ENCODE peak calls at places on chromosomes 13 and 19, in ten cellular contexts. One of them, this sample, is unnamed.
A peak's percentile ranks its signal among the peaks of the same experiment; 100 is the strongest.

GRCh38 chr19:35000647-35001501 is 751 bp downstream of the GRAMD1A start:
- DNase-seq in Peyer's patch: peak; percentile 63
- DNase-seq in transverse colon: peak; percentile 53
- DNase-seq in IMR-90: peak; percentile 50
- DNase-seq in uterus: no peak
- DNase-seq in heart left ventricle: no peak
- DNase-seq in suprapubic skin: no peak
- DNase-seq in endothelial cell of umbilical vein: peak; percentile 43
- DNase-seq in stomach: no peak
- DNase-seq in vagina: no peak
- DNase-seq in this sample: peak; percentile 33

GRCh38 chr13:37636701-37637100 is 38.1 kb upstream of the POSTN start:
- DNase-seq in Peyer's patch: no peak
- DNase-seq in transverse colon: no peak
- DNase-seq in IMR-90: no peak
- DNase-seq in uterus: no peak
- DNase-seq in heart left ventricle: no peak
- DNase-seq in suprapubic skin: no peak
- DNase-seq in endothelial cell of umbilical vein: no peak
- DNase-seq in stomach: no peak
- DNase-seq in vagina: no peak
- DNase-seq in this sample: no peak

GRCh38 chr13:46121033-46121432 is 16.2 kb upstream of the CPB2 start:
- DNase-seq in Peyer's patch: no peak
- DNase-seq in transverse colon: no peak
- DNase-seq in IMR-90: no peak
- DNase-seq in uterus: no peak
- DNase-seq in heart left ventricle: no peak
- DNase-seq in suprapubic skin: no peak
- DNase-seq in endothelial cell of umbilical vein: no peak
- DNase-seq in stomach: no peak
- DNase-seq in vagina: no peak
- DNase-seq in this sample: no peak

GRCh38 chr19:7874080-7874856 is at the start of gene PRR36:
- DNase-seq in Peyer's patch: peak; percentile 51
- DNase-seq in transverse colon: no peak
- DNase-seq in IMR-90: no peak
- DNase-seq in uterus: no peak
- DNase-seq in heart left ventricle: no peak
- DNase-seq in suprapubic skin: no peak
- DNase-seq in endothelial cell of umbilical vein: peak; percentile 35
- DNase-seq in stomach: peak; percentile 72
- DNase-seq in vagina: no peak
- DNase-seq in this sample: no peak

GRCh38 chr19:47573076-47574026 is at the start of gene ZNF541:
- DNase-seq in Peyer's patch: peak; percentile 59
- DNase-seq in transverse colon: peak; percentile 61
- DNase-seq in IMR-90: peak; percentile 12
- DNase-seq in uterus: peak; percentile 31
- DNase-seq in heart left ventricle: peak; percentile 85
- DNase-seq in suprapubic skin: peak; percentile 87
- DNase-seq in endothelial cell of umbilical vein: peak; percentile 40
- DNase-seq in stomach: peak; percentile 61
- DNase-seq in vagina: no peak
- DNase-seq in this sample: peak; percentile 64

GRCh38 chr13:20161275-20161950 is 561 bp upstream of the GJA3 start:
- DNase-seq in Peyer's patch: no peak
- DNase-seq in transverse colon: peak; percentile 39
- DNase-seq in IMR-90: no peak
- DNase-seq in uterus: no peak
- DNase-seq in heart left ventricle: no peak
- DNase-seq in suprapubic skin: no peak
- DNase-seq in endothelial cell of umbilical vein: no peak
- DNase-seq in stomach: no peak
- DNase-seq in vagina: peak; percentile 52
- DNase-seq in this sample: no peak

GRCh38 chr19:56189785-56190184 is 7.8 kb downstream of the ZSCAN5B start:
- DNase-seq in Peyer's patch: no peak
- DNase-seq in transverse colon: no peak
- DNase-seq in IMR-90: no peak
- DNase-seq in uterus: no peak
- DNase-seq in heart left ventricle: no peak
- DNase-seq in suprapubic skin: no peak
- DNase-seq in endothelial cell of umbilical vein: no peak
- DNase-seq in stomach: no peak
- DNase-seq in vagina: no peak
- DNase-seq in this sample: peak; percentile 14

GRCh38 chr19:29836409-29836825 is 24.6 kb downstream of the CCNE1 start:
- DNase-seq in Peyer's patch: no peak
- DNase-seq in transverse colon: no peak
- DNase-seq in IMR-90: no peak
- DNase-seq in uterus: no peak
- DNase-seq in heart left ventricle: no peak
- DNase-seq in suprapubic skin: peak; percentile 23
- DNase-seq in endothelial cell of umbilical vein: no peak
- DNase-seq in stomach: no peak
- DNase-seq in vagina: no peak
- DNase-seq in this sample: no peak

GRCh38 chr13:112893570-112894422 is 75.2 kb upstream of the MCF2L start:
- DNase-seq in Peyer's patch: peak; percentile 70
- DNase-seq in transverse colon: peak; percentile 64
- DNase-seq in IMR-90: peak; percentile 21
- DNase-seq in uterus: no peak
- DNase-seq in heart left ventricle: peak; percentile 66
- DNase-seq in suprapubic skin: no peak
- DNase-seq in endothelial cell of umbilical vein: peak; percentile 12
- DNase-seq in stomach: peak; percentile 69
- DNase-seq in vagina: no peak
- DNase-seq in this sample: peak; percentile 30

GRCh38 chr13:27820524-27821482 is 28.5 kb downstream of the GSX1 start:
- DNase-seq in Peyer's patch: no peak
- DNase-seq in transverse colon: no peak
- DNase-seq in IMR-90: no peak
- DNase-seq in uterus: no peak
- DNase-seq in heart left ventricle: no peak
- DNase-seq in suprapubic skin: no peak
- DNase-seq in endothelial cell of umbilical vein: no peak
- DNase-seq in stomach: no peak
- DNase-seq in vagina: no peak
- DNase-seq in this sample: no peak

GRCh38 chr19:8046569-8047165 is 5.9 kb upstream of the CCL25 start:
- DNase-seq in Peyer's patch: no peak
- DNase-seq in transverse colon: no peak
- DNase-seq in IMR-90: no peak
- DNase-seq in uterus: no peak
- DNase-seq in heart left ventricle: no peak
- DNase-seq in suprapubic skin: no peak
- DNase-seq in endothelial cell of umbilical vein: no peak
- DNase-seq in stomach: no peak
- DNase-seq in vagina: no peak
- DNase-seq in this sample: no peak

GRCh38 chr13:75299913-75300862 is 181.8 kb downstream of the TBC1D4 start:
- DNase-seq in Peyer's patch: no peak
- DNase-seq in transverse colon: no peak
- DNase-seq in IMR-90: peak; percentile 46
- DNase-seq in uterus: no peak
- DNase-seq in heart left ventricle: no peak
- DNase-seq in suprapubic skin: no peak
- DNase-seq in endothelial cell of umbilical vein: no peak
- DNase-seq in stomach: no peak
- DNase-seq in vagina: no peak
- DNase-seq in this sample: no peak

GRCh38 chr19:18203863-18204393 is at the start of gene RAB3A:
- DNase-seq in Peyer's patch: peak; percentile 100
- DNase-seq in transverse colon: peak; percentile 100
- DNase-seq in IMR-90: peak; percentile 100
- DNase-seq in uterus: peak; percentile 100
- DNase-seq in heart left ventricle: peak; percentile 100
- DNase-seq in suprapubic skin: peak; percentile 100
- DNase-seq in endothelial cell of umbilical vein: peak; percentile 100
- DNase-seq in stomach: peak; percentile 100
- DNase-seq in vagina: peak; percentile 100
- DNase-seq in this sample: peak; percentile 100

GRCh38 chr19:18205180-18205915 is 1.5 kb upstream of the RAB3A start:
- DNase-seq in Peyer's patch: peak; percentile 74
- DNase-seq in transverse colon: peak; percentile 82
- DNase-seq in IMR-90: peak; percentile 89
- DNase-seq in uterus: peak; percentile 91
- DNase-seq in heart left ventricle: peak; percentile 91
- DNase-seq in suprapubic skin: peak; percentile 92
- DNase-seq in endothelial cell of umbilical vein: peak; percentile 72
- DNase-seq in stomach: peak; percentile 73
- DNase-seq in vagina: no peak
- DNase-seq in this sample: peak; percentile 64

GRCh38 chr19:18206018-18206417 is 2.2 kb upstream of the RAB3A start:
- DNase-seq in Peyer's patch: no peak
- DNase-seq in transverse colon: no peak
- DNase-seq in IMR-90: no peak
- DNase-seq in uterus: no peak
- DNase-seq in heart left ventricle: no peak
- DNase-seq in suprapubic skin: no peak
- DNase-seq in endothelial cell of umbilical vein: no peak
- DNase-seq in stomach: no peak
- DNase-seq in vagina: no peak
- DNase-seq in this sample: no peak

GRCh38 chr19:18203408-18203862 is 407 bp downstream of the RAB3A start:
- DNase-seq in Peyer's patch: no peak
- DNase-seq in transverse colon: peak; percentile 58
- DNase-seq in IMR-90: no peak
- DNase-seq in uterus: no peak
- DNase-seq in heart left ventricle: no peak
- DNase-seq in suprapubic skin: no peak
- DNase-seq in endothelial cell of umbilical vein: no peak
- DNase-seq in stomach: no peak
- DNase-seq in vagina: no peak
- DNase-seq in this sample: peak; percentile 69

DNA sequence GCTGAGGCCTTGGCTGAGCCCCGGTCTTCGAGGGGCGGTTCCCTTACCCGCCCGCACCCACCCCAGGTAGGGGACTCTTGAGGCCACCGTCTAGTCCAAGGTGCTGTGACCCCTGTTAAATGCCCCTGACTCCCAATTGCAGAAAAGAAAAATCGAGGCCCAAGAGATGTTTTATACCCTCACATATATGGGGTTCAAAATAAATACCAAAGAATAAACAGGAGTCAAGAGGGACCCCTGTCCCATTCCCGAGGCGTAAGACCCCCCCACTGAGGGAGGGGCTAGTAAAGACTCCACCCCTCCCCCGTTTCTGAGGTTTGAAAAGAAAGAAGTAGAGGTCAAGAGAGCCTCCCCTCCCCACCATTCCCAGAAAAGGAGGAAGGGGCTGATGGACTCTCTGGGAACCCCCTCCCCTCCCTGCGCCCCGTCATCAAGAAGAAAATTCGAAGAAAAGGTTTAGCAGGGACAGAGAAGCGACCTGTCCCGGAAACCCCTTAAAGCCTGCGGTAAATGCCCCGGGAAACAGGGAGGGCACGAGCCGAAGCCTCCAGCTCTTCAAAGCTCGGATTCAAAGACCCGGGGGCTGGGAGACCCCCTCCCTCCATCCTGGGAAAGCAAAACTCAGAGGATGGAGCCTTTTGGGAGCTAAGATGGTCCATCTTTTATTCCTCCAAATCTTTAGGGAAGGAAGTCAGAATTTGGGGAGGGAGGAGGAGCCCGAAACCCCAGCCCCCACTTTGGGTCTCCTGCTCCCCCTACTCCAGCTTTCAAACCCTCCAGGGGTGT is 745 bp upstream of the RAB3A start:
- DNase-seq in Peyer's patch: peak; percentile 61
- DNase-seq in transverse colon: peak; percentile 73
- DNase-seq in IMR-90: no peak
- DNase-seq in uterus: peak; percentile 84
- DNase-seq in heart left ventricle: no peak
- DNase-seq in suprapubic skin: no peak
- DNase-seq in endothelial cell of umbilical vein: no peak
- DNase-seq in stomach: peak; percentile 52
- DNase-seq in vagina: no peak
- DNase-seq in this sample: no peak
- TF ChIP-seq POLR2A in Peyer's patch: peak; percentile 9
- TF ChIP-seq POLR2A in transverse colon: no peak
- TF ChIP-seq POLR2A in IMR-90: peak; percentile 35
- TF ChIP-seq POLR2A in uterus: peak; percentile 4
- TF ChIP-seq POLR2A in heart left ventricle: no peak
- TF ChIP-seq POLR2A in suprapubic skin: no peak
- TF ChIP-seq POLR2A in endothelial cell of umbilical vein: peak; percentile 36
- TF ChIP-seq POLR2A in stomach: no peak
- TF ChIP-seq POLR2A in vagina: peak; percentile 46
- TF ChIP-seq POLR2A in this sample: peak; percentile 61

GRCh38 chr19:21396893-21397572 is at the start of gene ZNF493:
- DNase-seq in Peyer's patch: peak; percentile 91
- DNase-seq in transverse colon: peak; percentile 94
- DNase-seq in IMR-90: peak; percentile 92
- DNase-seq in uterus: peak; percentile 96
- DNase-seq in heart left ventricle: peak; percentile 93
- DNase-seq in suprapubic skin: peak; percentile 97
- DNase-seq in endothelial cell of umbilical vein: peak; percentile 92
- DNase-seq in stomach: peak; percentile 96
- DNase-seq in vagina: peak; percentile 97
- DNase-seq in this sample: peak; percentile 84
- TF ChIP-seq POLR2A in Peyer's patch: peak; percentile 77
- TF ChIP-seq POLR2A in transverse colon: peak; percentile 76
- TF ChIP-seq POLR2A in IMR-90: peak; percentile 51
- TF ChIP-seq POLR2A in uterus: peak; percentile 66
- TF ChIP-seq POLR2A in heart left ventricle: peak; percentile 78
- TF ChIP-seq POLR2A in suprapubic skin: peak; percentile 60
- TF ChIP-seq POLR2A in endothelial cell of umbilical vein: peak; percentile 65
- TF ChIP-seq POLR2A in stomach: no peak
- TF ChIP-seq POLR2A in vagina: peak; percentile 62
- TF ChIP-seq POLR2A in this sample: peak; percentile 68

GRCh38 chr13:31946091-31946770 is 85.3 kb upstream of the FRY start:
- DNase-seq in Peyer's patch: no peak
- DNase-seq in transverse colon: no peak
- DNase-seq in IMR-90: peak; percentile 29
- DNase-seq in uterus: no peak
- DNase-seq in heart left ventricle: no peak
- DNase-seq in suprapubic skin: no peak
- DNase-seq in endothelial cell of umbilical vein: no peak
- DNase-seq in stomach: no peak
- DNase-seq in vagina: no peak
- DNase-seq in this sample: no peak
- TF ChIP-seq POLR2A in Peyer's patch: no peak
- TF ChIP-seq POLR2A in transverse colon: no peak
- TF ChIP-seq POLR2A in IMR-90: no peak
- TF ChIP-seq POLR2A in uterus: no peak
- TF ChIP-seq POLR2A in heart left ventricle: no peak
- TF ChIP-seq POLR2A in suprapubic skin: no peak
- TF ChIP-seq POLR2A in endothelial cell of umbilical vein: no peak
- TF ChIP-seq POLR2A in stomach: no peak
- TF ChIP-seq POLR2A in vagina: no peak
- TF ChIP-seq POLR2A in this sample: no peak

DNA sequence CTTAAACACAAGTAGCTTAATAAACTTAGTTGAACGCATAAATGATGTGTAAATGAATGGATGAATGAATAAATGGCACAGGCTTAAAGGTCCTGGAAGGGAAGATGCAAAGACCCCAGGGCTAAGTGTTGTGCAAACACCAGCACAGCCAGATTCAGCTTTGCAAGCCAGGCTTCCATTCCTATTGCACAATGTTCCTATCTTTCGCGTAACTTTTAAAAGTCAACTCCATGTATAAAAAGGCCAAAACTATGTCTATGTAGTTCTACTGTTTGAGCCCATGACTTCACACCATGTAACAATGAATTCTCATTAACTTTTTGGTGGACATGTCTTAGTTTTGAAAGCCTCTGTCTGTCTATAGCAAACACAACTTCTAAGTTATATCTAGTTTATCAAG is 226.0 kb downstream of the NALCN start:
- DNase-seq in Peyer's patch: no peak
- DNase-seq in transverse colon: no peak
- DNase-seq in IMR-90: no peak
- DNase-seq in uterus: no peak
- DNase-seq in heart left ventricle: no peak
- DNase-seq in suprapubic skin: no peak
- DNase-seq in endothelial cell of umbilical vein: no peak
- DNase-seq in stomach: no peak
- DNase-seq in vagina: no peak
- DNase-seq in this sample: no peak
- TF ChIP-seq POLR2A in Peyer's patch: no peak
- TF ChIP-seq POLR2A in transverse colon: no peak
- TF ChIP-seq POLR2A in IMR-90: no peak
- TF ChIP-seq POLR2A in uterus: no peak
- TF ChIP-seq POLR2A in heart left ventricle: no peak
- TF ChIP-seq POLR2A in suprapubic skin: no peak
- TF ChIP-seq POLR2A in endothelial cell of umbilical vein: no peak
- TF ChIP-seq POLR2A in stomach: no peak
- TF ChIP-seq POLR2A in vagina: no peak
- TF ChIP-seq POLR2A in this sample: no peak